ENCODE peak calls at places on chromosomes 7 and 10, in seven cellular contexts. One of them, this sample, is unnamed.

GRCh38 chr7:128271471-128272454 is 30.7 kb downstream of the LEP start:
- DNase-seq in IMR-90: no peak
- DNase-seq in hepatocyte: no peak
- DNase-seq in fibroblast of lung: no peak
- DNase-seq in neural progenitor cell: no peak
- DNase-seq in neuronal stem cell: no peak
- DNase-seq in SK-N-SH: no peak
- DNase-seq in this sample: no peak

GRCh38 chr7:99094369-99094768 is 49.5 kb downstream of the SMURF1 start:
- DNase-seq in IMR-90: peak; percentile 45
- DNase-seq in hepatocyte: no peak
- DNase-seq in fibroblast of lung: no peak
- DNase-seq in neural progenitor cell: no peak
- DNase-seq in neuronal stem cell: no peak
- DNase-seq in SK-N-SH: no peak
- DNase-seq in this sample: no peak

GRCh38 chr7:37068902-37069301 is 344.6 kb upstream of the AOAH start:
- DNase-seq in IMR-90: no peak
- DNase-seq in hepatocyte: no peak
- DNase-seq in fibroblast of lung: no peak
- DNase-seq in neural progenitor cell: no peak
- DNase-seq in neuronal stem cell: no peak
- DNase-seq in SK-N-SH: no peak
- DNase-seq in this sample: no peak

GRCh38 chr7:124779194-124779593 is 13.6 kb upstream of the GPR37 start:
- DNase-seq in IMR-90: no peak
- DNase-seq in hepatocyte: no peak
- DNase-seq in fibroblast of lung: no peak
- DNase-seq in neural progenitor cell: no peak
- DNase-seq in neuronal stem cell: no peak
- DNase-seq in SK-N-SH: no peak
- DNase-seq in this sample: no peak

GRCh38 chr7:138948403-138948802 is 32.8 kb downstream of the KIAA1549 start:
- DNase-seq in IMR-90: no peak
- DNase-seq in hepatocyte: no peak
- DNase-seq in fibroblast of lung: no peak
- DNase-seq in neural progenitor cell: no peak
- DNase-seq in neuronal stem cell: no peak
- DNase-seq in SK-N-SH: no peak
- DNase-seq in this sample: peak; percentile 59

GRCh38 chr10:113047963-113048781 is 98.1 kb downstream of the TCF7L2 start:
- DNase-seq in IMR-90: no peak
- DNase-seq in hepatocyte: no peak
- DNase-seq in fibroblast of lung: no peak
- DNase-seq in neural progenitor cell: no peak
- DNase-seq in neuronal stem cell: no peak
- DNase-seq in SK-N-SH: no peak
- DNase-seq in this sample: no peak

GRCh38 chr7:157785021-157785441 is 448.2 kb downstream of the DNAJB6 start:
- DNase-seq in IMR-90: no peak
- DNase-seq in hepatocyte: no peak
- DNase-seq in fibroblast of lung: no peak
- DNase-seq in neural progenitor cell: no peak
- DNase-seq in neuronal stem cell: no peak
- DNase-seq in SK-N-SH: no peak
- DNase-seq in this sample: no peak

GRCh38 chr7:26278769-26279168 is 12.9 kb upstream of the SNX10 start:
- DNase-seq in IMR-90: no peak
- DNase-seq in hepatocyte: no peak
- DNase-seq in fibroblast of lung: peak; percentile 19
- DNase-seq in neural progenitor cell: no peak
- DNase-seq in neuronal stem cell: no peak
- DNase-seq in SK-N-SH: peak; percentile 46
- DNase-seq in this sample: peak; percentile 65

GRCh38 chr10:110774069-110775021 is 97.4 kb upstream of the PDCD4 start:
- DNase-seq in IMR-90: peak; percentile 70
- DNase-seq in hepatocyte: peak; percentile 56
- DNase-seq in fibroblast of lung: peak; percentile 38
- DNase-seq in neural progenitor cell: no peak
- DNase-seq in neuronal stem cell: no peak
- DNase-seq in SK-N-SH: no peak
- DNase-seq in this sample: peak; percentile 83

GRCh38 chr7:29228289-29229011 is 33.9 kb downstream of the CHN2 start:
- DNase-seq in IMR-90: no peak
- DNase-seq in hepatocyte: no peak
- DNase-seq in fibroblast of lung: no peak
- DNase-seq in neural progenitor cell: no peak
- DNase-seq in neuronal stem cell: no peak
- DNase-seq in SK-N-SH: no peak
- DNase-seq in this sample: no peak

GRCh38 chr7:2971914-2972530 is 71.6 kb downstream of the CARD11 start:
- DNase-seq in IMR-90: no peak
- DNase-seq in hepatocyte: no peak
- DNase-seq in fibroblast of lung: no peak
- DNase-seq in neural progenitor cell: no peak
- DNase-seq in neuronal stem cell: no peak
- DNase-seq in SK-N-SH: no peak
- DNase-seq in this sample: no peak

GRCh38 chr7:82443044-82443800 is at the start of gene CACNA2D1:
- DNase-seq in IMR-90: no peak
- DNase-seq in hepatocyte: peak; percentile 46
- DNase-seq in fibroblast of lung: no peak
- DNase-seq in neural progenitor cell: peak; percentile 83
- DNase-seq in neuronal stem cell: peak; percentile 41
- DNase-seq in SK-N-SH: peak; percentile 86
- DNase-seq in this sample: no peak

GRCh38 chr7:636396-636795 is 90.1 kb upstream of the DNAAF5 start:
- DNase-seq in IMR-90: no peak
- DNase-seq in hepatocyte: no peak
- DNase-seq in fibroblast of lung: no peak
- DNase-seq in neural progenitor cell: peak; percentile 11
- DNase-seq in neuronal stem cell: no peak
- DNase-seq in SK-N-SH: no peak
- DNase-seq in this sample: peak; percentile 71

GRCh38 chr10:77921395-77921794 is 5.2 kb downstream of the DLG5 start:
- DNase-seq in IMR-90: no peak
- DNase-seq in hepatocyte: no peak
- DNase-seq in fibroblast of lung: no peak
- DNase-seq in neural progenitor cell: no peak
- DNase-seq in neuronal stem cell: no peak
- DNase-seq in SK-N-SH: no peak
- DNase-seq in this sample: no peak

GRCh38 chr7:19144661-19145428 is at the start of gene FERD3L:
- DNase-seq in IMR-90: no peak
- DNase-seq in hepatocyte: no peak
- DNase-seq in fibroblast of lung: no peak
- DNase-seq in neural progenitor cell: peak; percentile 35
- DNase-seq in neuronal stem cell: no peak
- DNase-seq in SK-N-SH: peak; percentile 17
- DNase-seq in this sample: no peak

GRCh38 chr7:5063698-5064097 is 18.0 kb downstream of the RBAK start:
- DNase-seq in IMR-90: no peak
- DNase-seq in hepatocyte: no peak
- DNase-seq in fibroblast of lung: no peak
- DNase-seq in neural progenitor cell: no peak
- DNase-seq in neuronal stem cell: no peak
- DNase-seq in SK-N-SH: no peak
- DNase-seq in this sample: no peak

GRCh38 chr10:132518572-132519381 is 18.8 kb upstream of the INPP5A start:
- DNase-seq in IMR-90: no peak
- DNase-seq in hepatocyte: peak; percentile 86
- DNase-seq in fibroblast of lung: no peak
- DNase-seq in neural progenitor cell: peak; percentile 59
- DNase-seq in neuronal stem cell: no peak
- DNase-seq in SK-N-SH: no peak
- DNase-seq in this sample: peak; percentile 70

GRCh38 chr7:116672596-116673503 is 854 bp downstream of the MET start:
- DNase-seq in IMR-90: peak; percentile 50
- DNase-seq in hepatocyte: peak; percentile 35
- DNase-seq in fibroblast of lung: peak; percentile 23
- DNase-seq in neural progenitor cell: peak; percentile 42
- DNase-seq in neuronal stem cell: no peak
- DNase-seq in SK-N-SH: peak; percentile 19
- DNase-seq in this sample: peak; percentile 71

GRCh38 chr7:142459557-142459963 is 201.7 kb upstream of the PRSS58 start:
- DNase-seq in IMR-90: peak; percentile 90
- DNase-seq in hepatocyte: peak; percentile 65
- DNase-seq in fibroblast of lung: peak; percentile 90
- DNase-seq in neural progenitor cell: peak; percentile 56
- DNase-seq in neuronal stem cell: peak; percentile 53
- DNase-seq in SK-N-SH: peak; percentile 64
- DNase-seq in this sample: peak; percentile 73

GRCh38 chr7:1055084-1055450 is 10.7 kb downstream of the GPR146 start:
- DNase-seq in IMR-90: peak; percentile 26
- DNase-seq in hepatocyte: peak; percentile 50
- DNase-seq in fibroblast of lung: peak; percentile 73
- DNase-seq in neural progenitor cell: no peak
- DNase-seq in neuronal stem cell: no peak
- DNase-seq in SK-N-SH: peak; percentile 92
- DNase-seq in this sample: no peak

GRCh38 chr10:102405632-102406031 is 10.1 kb downstream of the NFKB2 start:
- DNase-seq in IMR-90: no peak
- DNase-seq in hepatocyte: no peak
- DNase-seq in fibroblast of lung: no peak
- DNase-seq in neural progenitor cell: no peak
- DNase-seq in neuronal stem cell: no peak
- DNase-seq in SK-N-SH: no peak
- DNase-seq in this sample: no peak

GRCh38 chr7:94123136-94123535 is 119.0 kb upstream of the BET1 start:
- DNase-seq in IMR-90: peak; percentile 54
- DNase-seq in hepatocyte: no peak
- DNase-seq in fibroblast of lung: peak; percentile 15
- DNase-seq in neural progenitor cell: no peak
- DNase-seq in neuronal stem cell: no peak
- DNase-seq in SK-N-SH: no peak
- DNase-seq in this sample: no peak
- H2AFZ ChIP-seq in IMR-90: peak overlapping the region; percentile 66
- H2AFZ ChIP-seq in hepatocyte: no peak overlapping the region
- H2AFZ ChIP-seq in fibroblast of lung: no peak overlapping the region
- H2AFZ ChIP-seq in neural progenitor cell: no peak overlapping the region
- H2AFZ ChIP-seq in neuronal stem cell: peak overlapping the region; percentile 15
- H2AFZ ChIP-seq in SK-N-SH: no peak overlapping the region
- H2AFZ ChIP-seq in this sample: no peak overlapping the region

GRCh38 chr10:8063128-8063908 is 8.8 kb downstream of the GATA3 start:
- DNase-seq in IMR-90: no peak
- DNase-seq in hepatocyte: no peak
- DNase-seq in fibroblast of lung: no peak
- DNase-seq in neural progenitor cell: peak; percentile 66
- DNase-seq in neuronal stem cell: no peak
- DNase-seq in SK-N-SH: no peak
- DNase-seq in this sample: no peak
- H3K27me3 ChIP-seq in IMR-90: peaks cover 49% of the 10 kb centered on the region
- H3K27me3 ChIP-seq in hepatocyte: peaks cover 56% of the 10 kb centered on the region
- H3K27me3 ChIP-seq in fibroblast of lung: peaks cover 34% of the 10 kb centered on the region
- H3K27me3 ChIP-seq in neural progenitor cell: peaks cover 90% of the 10 kb centered on the region
- H3K27me3 ChIP-seq in neuronal stem cell: peaks cover 90% of the 10 kb centered on the region
- H3K27me3 ChIP-seq in SK-N-SH: no peaks in the 10 kb centered on the region
- H3K27me3 ChIP-seq in this sample: no peaks in the 10 kb centered on the region

DNA sequence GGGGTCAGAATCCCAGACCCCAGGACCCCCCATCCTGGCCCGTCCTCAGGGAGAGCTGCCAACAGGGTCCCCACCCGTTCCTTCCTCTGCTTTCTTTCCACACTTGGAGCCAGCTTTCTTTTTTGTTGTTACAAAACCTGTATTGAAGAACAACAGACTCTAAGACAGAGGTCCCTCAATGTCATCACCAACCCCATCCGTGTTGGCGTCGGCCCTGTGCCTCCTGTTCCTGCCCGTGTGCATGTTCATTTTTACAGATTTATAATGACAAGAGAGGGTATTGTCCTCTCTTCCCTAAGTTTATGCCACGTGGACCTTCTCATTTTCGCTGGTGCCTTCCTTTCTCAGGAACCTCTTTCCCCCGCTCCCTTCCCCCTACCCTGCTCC is 88.2 kb upstream of the INSIG1 start:
- DNase-seq in IMR-90: no peak
- DNase-seq in hepatocyte: no peak
- DNase-seq in fibroblast of lung: no peak
- DNase-seq in neural progenitor cell: no peak
- DNase-seq in neuronal stem cell: no peak
- DNase-seq in SK-N-SH: no peak
- DNase-seq in this sample: no peak
- H3K4me1 ChIP-seq in IMR-90: peaks cover 15% of the 10 kb centered on the region
- H3K4me1 ChIP-seq in hepatocyte: peaks cover 8% of the 10 kb centered on the region
- H3K4me1 ChIP-seq in fibroblast of lung: peaks cover 12% of the 10 kb centered on the region
- H3K4me1 ChIP-seq in neural progenitor cell: no peaks in the 10 kb centered on the region
- H3K4me1 ChIP-seq in neuronal stem cell: no peaks in the 10 kb centered on the region
- H3K4me1 ChIP-seq in SK-N-SH: peaks cover 9% of the 10 kb centered on the region
- H3K4me1 ChIP-seq in this sample: peaks cover 54% of the 10 kb centered on the region

GRCh38 chr7:141150465-141150864 is 76.6 kb downstream of the TMEM178B start:
- DNase-seq in IMR-90: no peak
- DNase-seq in hepatocyte: no peak
- DNase-seq in fibroblast of lung: no peak
- DNase-seq in neural progenitor cell: no peak
- DNase-seq in neuronal stem cell: no peak
- DNase-seq in SK-N-SH: no peak
- DNase-seq in this sample: no peak

GRCh38 chr7:141147482-141147881 is 73.6 kb downstream of the TMEM178B start:
- DNase-seq in IMR-90: no peak
- DNase-seq in hepatocyte: no peak
- DNase-seq in fibroblast of lung: no peak
- DNase-seq in neural progenitor cell: no peak
- DNase-seq in neuronal stem cell: no peak
- DNase-seq in SK-N-SH: no peak
- DNase-seq in this sample: no peak

GRCh38 chr7:141145630-141145982 is 71.7 kb downstream of the TMEM178B start:
- DNase-seq in IMR-90: no peak
- DNase-seq in hepatocyte: no peak
- DNase-seq in fibroblast of lung: no peak
- DNase-seq in neural progenitor cell: no peak
- DNase-seq in neuronal stem cell: no peak
- DNase-seq in SK-N-SH: peak; percentile 75
- DNase-seq in this sample: no peak

GRCh38 chr7:141142058-141142457 is 68.2 kb downstream of the TMEM178B start:
- DNase-seq in IMR-90: no peak
- DNase-seq in hepatocyte: no peak
- DNase-seq in fibroblast of lung: no peak
- DNase-seq in neural progenitor cell: no peak
- DNase-seq in neuronal stem cell: no peak
- DNase-seq in SK-N-SH: no peak
- DNase-seq in this sample: no peak

DNA sequence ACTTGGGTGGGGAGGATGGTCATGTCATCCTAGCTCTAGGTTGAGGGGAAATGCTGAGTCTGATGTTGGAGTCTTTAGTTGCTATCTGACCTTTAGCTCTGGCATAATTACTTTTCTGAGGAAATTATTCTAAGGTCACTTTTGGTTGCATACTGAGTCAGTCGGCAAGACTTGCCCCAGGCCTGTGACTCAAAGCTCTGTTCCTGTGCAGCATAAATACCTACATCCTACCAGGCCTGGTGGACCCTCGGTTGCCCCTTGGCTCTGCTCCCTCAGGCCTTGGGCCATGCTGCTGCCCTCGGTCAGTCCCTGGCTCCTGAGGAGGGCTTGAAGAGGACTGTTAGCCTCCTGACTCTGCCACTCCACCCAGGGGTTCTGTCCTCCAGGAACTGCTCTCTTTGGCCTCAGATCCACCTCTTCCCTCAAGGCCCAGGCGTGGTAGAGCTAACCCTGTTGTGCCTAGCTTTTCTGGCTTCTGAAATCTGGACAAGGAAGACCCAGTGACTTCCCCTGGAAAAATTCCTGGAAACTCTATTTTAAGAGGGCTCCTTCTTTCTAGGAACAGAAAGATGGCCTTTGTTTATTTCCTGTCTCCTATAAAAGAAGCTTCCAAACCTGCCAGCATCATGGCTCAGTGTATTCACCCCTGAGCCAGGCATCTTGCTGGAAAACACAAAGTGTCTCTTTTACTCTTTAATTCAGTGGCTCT is 71.2 kb downstream of the TMEM178B start:
- DNase-seq in IMR-90: no peak
- DNase-seq in hepatocyte: no peak
- DNase-seq in fibroblast of lung: no peak
- DNase-seq in neural progenitor cell: no peak
- DNase-seq in neuronal stem cell: no peak
- DNase-seq in SK-N-SH: peak; percentile 40
- DNase-seq in this sample: peak; percentile 21
- H2AFZ ChIP-seq in IMR-90: no peak overlapping the region
- H2AFZ ChIP-seq in hepatocyte: no peak overlapping the region
- H2AFZ ChIP-seq in fibroblast of lung: no peak overlapping the region
- H2AFZ ChIP-seq in neural progenitor cell: no peak overlapping the region
- H2AFZ ChIP-seq in neuronal stem cell: no peak overlapping the region
- H2AFZ ChIP-seq in SK-N-SH: no peak overlapping the region
- H2AFZ ChIP-seq in this sample: no peak overlapping the region